ENCODE peak calls at places on chromosome 9, in four cellular contexts. Y, W, H and B are unnamed samples.

GRCh38 chr9:19137282-19137681 is 10.0 kb upstream of the PLIN2 start:
- DNase-seq in W (no peak), H (peak; percentile 83), Y (no peak), B (no peak)

GRCh38 chr9:121233906-121234901 is 32.5 kb upstream of the RAB14 start:
- DNase-seq in W (peak; percentile 49), H (peak; percentile 81), Y (no peak), B (no peak)

GRCh38 chr9:134705786-134706185 is 64.2 kb downstream of the COL5A1 start:
- DNase-seq in H (no peak), W (no peak), Y (no peak), B (no peak)

GRCh38 chr9:124389146-124389939 is 25.9 kb downstream of the PSMB7 start:
- DNase-seq in W (no peak), Y (no peak), H (no peak), B (no peak)

GRCh38 chr9:23686257-23686656 is 139.8 kb downstream of the ELAVL2 start:
- DNase-seq in Y (no peak), H (no peak), W (peak; percentile 82), B (no peak)

GRCh38 chr9:105138306-105138801 is 106.1 kb upstream of the SLC44A1 start:
- DNase-seq in W (peak; percentile 56), H (no peak), Y (no peak), B (peak; percentile 69)

GRCh38 chr9:89886281-89886700 is 281.5 kb downstream of the GADD45G start:
- DNase-seq in W (peak; percentile 62), H (no peak), Y (no peak), B (peak; percentile 19)

GRCh38 chr9:38141751-38142150 is 72.7 kb upstream of the SHB start:
- DNase-seq in Y (no peak), W (no peak), H (peak; percentile 83), B (no peak)

GRCh38 chr9:115373000-115373709 is 255.2 kb upstream of the TNC start:
- DNase-seq in W (peak; percentile 82), Y (no peak), H (peak; percentile 98), B (no peak)

GRCh38 chr9:110599468-110599867 is 19.9 kb upstream of the SVEP1 start:
- DNase-seq in Y (peak; percentile 46), H (peak; percentile 50), W (peak; percentile 72), B (peak; percentile 59)

GRCh38 chr9:129347323-129348120 is 169.5 kb upstream of the IER5L start:
- DNase-seq in Y (no peak), W (no peak), H (peak; percentile 36), B (no peak)

GRCh38 chr9:125126019-125126746 is 17.1 kb downstream of the SCAI start:
- DNase-seq in Y (peak; percentile 33), W (peak; percentile 22), H (peak; percentile 100), B (no peak)

GRCh38 chr9:35649431-35650340 is 1.0 kb downstream of the SIT1 start:
- DNase-seq in H (no peak), Y (no peak), W (no peak), B (no peak)

GRCh38 chr9:91884746-91885687 is 65.0 kb downstream of the ROR2 start:
- DNase-seq in W (peak; percentile 63), H (peak; percentile 55), Y (peak; percentile 56), B (peak; percentile 61)

GRCh38 chr9:98517710-98518109 is 191.0 kb downstream of the GABBR2 start:
- DNase-seq in W (peak; percentile 39), H (no peak), Y (no peak), B (peak; percentile 24)
- H4K5ac ChIP-seq in W (no peak overlapping the region), H (no peak overlapping the region), Y (no peak overlapping the region), B (no peak overlapping the region)

DNA sequence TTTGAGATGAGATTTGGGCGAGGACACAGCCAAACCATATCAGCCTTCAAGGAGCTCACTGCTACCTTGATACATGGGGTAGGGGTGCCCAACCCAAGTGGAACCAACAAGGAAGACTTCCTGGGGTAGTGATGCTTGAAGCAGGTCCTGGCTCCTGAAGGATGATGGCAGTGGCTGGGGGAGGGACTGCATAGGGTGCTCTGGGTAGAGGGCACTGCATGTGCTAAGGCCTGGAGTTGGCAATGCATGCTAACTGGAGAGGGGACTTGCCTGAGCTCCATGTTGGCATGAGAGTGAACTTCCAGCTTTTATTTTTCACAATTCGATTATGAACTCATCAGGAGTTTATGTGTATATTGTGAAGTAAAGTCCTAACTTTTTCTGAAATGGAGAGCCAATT is 58.6 kb upstream of the FRRS1L start:
- DNase-seq in W (no peak), H (no peak), Y (no peak), B (no peak)
- H4K5ac ChIP-seq in W (no peak overlapping the region), H (no peak overlapping the region), Y (no peak overlapping the region), B (no peak overlapping the region)

GRCh38 chr9:100379862-100380261 is 27.1 kb upstream of the TEX10 start:
- DNase-seq in W (peak; percentile 49), Y (no peak), H (peak; percentile 77), B (no peak)
- H4K5ac ChIP-seq in W (no peak overlapping the region), Y (no peak overlapping the region), H (peak overlapping the region; percentile 94), B (no peak overlapping the region)

DNA sequence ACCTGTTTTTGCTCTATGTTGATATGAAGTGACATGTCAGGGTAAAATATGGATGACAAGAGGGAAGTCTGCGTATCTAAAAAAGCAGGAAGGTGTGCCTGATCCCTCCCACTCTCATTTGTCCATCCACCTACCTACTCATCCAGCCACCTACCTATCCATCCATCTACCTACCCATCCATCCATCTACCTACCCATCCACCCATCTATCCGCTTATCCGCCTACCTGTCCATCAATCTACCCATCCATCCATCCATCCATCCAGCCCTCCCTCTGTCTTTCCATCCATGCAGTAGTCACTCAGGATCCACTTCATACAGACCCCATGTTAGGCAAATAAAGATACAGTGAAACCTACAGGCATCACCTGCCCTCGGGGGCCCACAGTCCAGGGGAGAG is 32.4 kb downstream of the LMX1B start:
- DNase-seq in W (no peak), H (no peak), Y (no peak), B (no peak)
- H4K5ac ChIP-seq in W (no peak overlapping the region), H (no peak overlapping the region), Y (no peak overlapping the region), B (no peak overlapping the region)

GRCh38 chr9:20319641-20320337 is 302.5 kb downstream of the MLLT3 start:
- DNase-seq in H (peak; percentile 88), W (peak; percentile 31), Y (no peak), B (no peak)
- H4K5ac ChIP-seq in H (no peak overlapping the region), W (no peak overlapping the region), Y (no peak overlapping the region), B (no peak overlapping the region)

GRCh38 chr9:4489919-4490704 is at the start of gene SLC1A1:
- DNase-seq in H (peak; percentile 21), W (peak; percentile 72), Y (peak; percentile 79), B (peak; percentile 80)
- H4K5ac ChIP-seq in H (no peak within 1 kb of the TSS), W (no peak within 1 kb of the TSS), Y (no peak within 1 kb of the TSS), B (no peak within 1 kb of the TSS)